ENCODE peak calls at places on chromosomes 16 and 17, in five cellular contexts. R is K562, C is GM12878, I is HCT116, Q is HepG2. O is an unnamed sample.

GRCh38 chr17:47797797-47798196 is 23.8 kb downstream of the OSBPL7 start:
- DNase-seq in Q (no peak), C (no peak), I (no peak), R (no peak), O (no peak)

GRCh38 chr17:49545811-49546545 is 29.7 kb upstream of the NXPH3 start:
- DNase-seq in C (no peak), I (no peak), R (no peak), Q (no peak), O (peak)

GRCh38 chr17:52147431-52147830 is 11.1 kb downstream of the CA10 start:
- DNase-seq in C (no peak), Q (no peak), R (no peak), I (no peak), O (no peak)

GRCh38 chr17:45425125-45425983 is 7.3 kb downstream of the ARHGAP27 start:
- DNase-seq in I (peak), Q (peak), R (peak), C (no peak), O (peak)

GRCh38 chr17:30219833-30220232 is 15.7 kb downstream of the SLC6A4 start:
- DNase-seq in I (no peak), C (no peak), Q (no peak), R (peak), O (no peak)

GRCh38 chr17:17698869-17699351 is 17.7 kb downstream of the RAI1 start:
- DNase-seq in R (no peak), Q (no peak), I (no peak), C (no peak), O (no peak)

GRCh38 chr17:44972953-44973352 is 4.8 kb upstream of the C1QL1 start:
- DNase-seq in C (no peak), I (no peak), Q (peak), R (no peak), O (no peak)

GRCh38 chr16:23436992-23437391 is 16.0 kb downstream of the COG7 start:
- DNase-seq in I (no peak), R (no peak), C (no peak), Q (no peak), O (no peak)

GRCh38 chr16:22270525-22270924 is 26.7 kb upstream of the POLR3E start:
- DNase-seq in Q (no peak), I (no peak), C (no peak), R (no peak), O (no peak)

GRCh38 chr16:24540575-24541240 is 1.3 kb downstream of the RBBP6 start:
- DNase-seq in Q (no peak), I (no peak), R (no peak), C (no peak), O (peak)

GRCh38 chr17:36657763-36658490 is 56.5 kb downstream of the MRM1 start:
- DNase-seq in Q (no peak), R (peak), I (no peak), C (no peak), O (peak)

GRCh38 chr16:65809627-65810026 is 556.9 kb upstream of the CDH5 start:
- DNase-seq in Q (no peak), C (no peak), R (no peak), I (no peak), O (no peak)

GRCh38 chr17:76262732-76263344 is 2.3 kb upstream of the UBALD2 start:
- DNase-seq in Q (no peak), C (no peak), I (no peak), R (no peak), O (no peak)

GRCh38 chr16:57795431-57795878 is 6.8 kb downstream of the KIFC3 start:
- DNase-seq in R (no peak), I (peak), C (no peak), Q (peak), O (peak)

GRCh38 chr17:58539703-58540102 is 25.3 kb upstream of the MTMR4 start:
- DNase-seq in C (no peak), R (no peak), I (no peak), Q (no peak), O (no peak)

GRCh38 chr17:33520404-33521032 is 227.4 kb upstream of the ASIC2 start:
- DNase-seq in Q (peak), C (no peak), R (peak), I (no peak), O (peak)

GRCh38 chr16:87418216-87418615 is 26.1 kb downstream of the MAP1LC3B start:
- DNase-seq in C (no peak), I (no peak), Q (no peak), R (no peak), O (no peak)

GRCh38 chr17:16516594-16517018 is 24.6 kb upstream of the LRRC75A start:
- DNase-seq in R (peak), C (no peak), Q (no peak), I (peak), O (peak)

GRCh38 chr17:79742951-79743476 is 12.3 kb downstream of the ENPP7 start:
- DNase-seq in R (no peak), Q (peak), I (no peak), C (no peak), O (peak)

DNA sequence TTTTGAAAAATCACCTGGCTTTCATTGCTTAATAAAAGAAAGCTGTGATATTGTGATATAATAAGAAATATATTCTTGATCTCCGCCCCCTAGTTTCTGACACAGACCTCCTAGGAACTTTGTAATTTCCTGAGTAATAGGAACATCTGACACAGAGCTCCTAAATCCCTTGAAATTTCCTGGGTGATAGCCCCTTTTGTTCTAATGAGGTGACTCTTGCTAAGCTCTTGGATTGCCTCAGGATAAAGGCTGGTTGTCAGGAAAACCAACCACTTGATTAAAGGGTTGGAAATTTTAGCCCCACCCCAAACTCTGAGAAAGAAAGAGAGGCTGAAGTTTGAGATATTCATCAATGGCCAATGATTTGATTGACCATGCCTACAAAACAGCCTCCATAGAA is 326.4 kb upstream of the KIF2B start:
- DNase-seq in R (no peak), C (no peak), I (no peak), Q (no peak), O (no peak)
- TF ChIP-seq ZBTB33 in R (no peak), C (no peak), I (no peak), Q (no peak), O (no peak)

GRCh38 chr16:566475-567361 is at the start of gene NHLRC4:
- DNase-seq in R (peak), I (no peak), Q (peak), C (no peak), O (peak)

GRCh38 chr16:567362-568256 is 804 bp downstream of the NHLRC4 start:
- DNase-seq in R (no peak), I (no peak), Q (no peak), C (no peak), O (no peak)

GRCh38 chr16:568401-569258 is 1.1 kb upstream of the PIGQ start:
- DNase-seq in I (no peak), Q (no peak), R (peak), C (no peak), O (no peak)

GRCh38 chr16:572865-573650 is 3.3 kb downstream of the PIGQ start:
- DNase-seq in Q (no peak), R (no peak), C (no peak), I (no peak), O (no peak)

DNA sequence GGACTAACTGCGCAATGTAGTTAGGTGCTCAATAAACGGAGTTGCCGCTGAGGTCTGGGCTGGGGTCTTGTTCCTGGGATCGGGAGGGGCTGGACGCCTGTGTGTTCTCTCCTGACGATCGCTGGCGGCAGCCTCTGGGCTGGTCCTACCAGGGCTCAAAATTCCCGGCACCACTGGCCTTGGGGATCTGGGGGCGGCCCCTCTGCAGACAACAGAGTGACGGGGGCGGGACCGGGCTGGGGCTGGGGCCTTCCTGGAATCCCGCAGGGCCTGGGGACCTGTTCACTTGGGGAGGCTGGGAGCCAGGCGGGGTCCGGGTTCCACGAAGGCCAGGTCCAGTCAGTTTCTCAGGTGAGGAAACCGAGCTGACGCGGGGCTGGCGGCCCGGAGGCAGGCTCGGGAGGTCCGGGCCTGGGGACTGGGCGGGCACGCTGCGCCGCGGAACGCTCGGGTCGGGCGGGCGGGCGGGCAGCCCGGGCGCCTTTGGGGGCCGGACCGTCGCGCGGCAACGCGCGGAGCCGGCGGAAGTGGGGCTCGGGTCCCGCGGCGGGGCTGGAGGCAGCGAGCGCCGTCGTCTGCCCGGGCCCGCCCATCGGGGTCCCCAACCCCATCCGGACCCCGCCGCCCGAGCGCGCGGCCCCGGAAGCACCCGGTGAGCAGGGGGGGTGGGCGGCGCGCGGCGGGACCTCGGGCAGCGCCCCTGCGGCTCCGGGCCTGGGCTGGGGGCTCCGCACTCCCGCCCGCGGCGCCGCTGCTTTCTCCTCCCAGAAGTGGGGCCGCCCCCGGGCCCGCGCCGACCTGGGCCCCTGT is at the start of gene PIGQ:
- DNase-seq in I (no peak), Q (peak), R (peak), C (no peak), O (peak)
- TF ChIP-seq ZBTB33 in I (no peak), Q (no peak), R (no peak), C (no peak), O (no peak)

DNA sequence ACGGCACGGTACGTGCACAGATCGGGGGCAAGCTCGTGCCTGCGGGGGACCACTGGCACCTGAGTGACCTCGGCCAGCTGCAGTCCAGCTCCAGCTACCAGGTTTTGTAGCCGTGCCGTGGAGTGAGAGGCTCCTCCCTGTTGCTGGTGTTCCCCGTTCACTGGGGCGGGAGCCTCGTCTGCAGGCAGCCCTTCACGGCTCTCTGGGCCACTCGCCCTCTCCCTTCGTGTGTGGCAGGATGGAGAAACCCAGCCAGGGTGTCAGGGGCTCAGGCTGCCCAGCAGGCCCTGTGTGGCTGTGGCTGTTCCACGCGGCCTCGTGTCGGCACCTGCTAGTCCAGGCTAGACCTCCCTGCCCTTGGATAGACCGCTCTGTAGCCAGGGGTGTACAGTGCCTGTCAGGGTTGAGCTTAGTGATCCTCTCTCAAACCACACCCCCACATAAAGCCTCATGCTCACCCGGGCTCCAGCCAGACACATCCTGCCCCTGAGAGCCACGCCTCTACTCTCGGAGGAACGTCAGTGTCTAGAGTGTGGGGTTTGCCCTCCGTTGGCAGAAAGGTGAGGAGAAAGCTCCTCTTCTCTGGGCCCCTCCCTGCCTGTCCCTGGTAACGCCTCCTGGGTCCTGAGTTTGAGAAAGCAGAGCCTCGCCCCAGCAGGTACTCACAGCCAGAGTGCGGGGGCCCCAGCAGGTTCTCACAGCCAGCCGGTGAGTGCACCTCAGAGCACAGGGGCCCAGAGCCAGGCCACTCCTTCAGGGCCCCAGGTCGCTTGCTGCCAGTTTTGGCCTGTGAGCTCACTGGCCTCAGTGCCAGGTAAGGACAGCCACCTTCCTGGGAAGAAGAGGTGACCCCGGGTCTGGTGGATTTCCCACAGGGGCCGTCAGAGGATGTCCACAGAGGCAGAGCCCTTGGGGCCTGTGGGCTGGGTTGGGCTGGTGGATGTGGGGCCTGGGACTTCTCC is 27.7 kb downstream of the NME3 start:
- DNase-seq in R (no peak), I (no peak), C (no peak), Q (no peak), O (no peak)
- TF ChIP-seq ZBTB33 in R (no peak), I (no peak), C (no peak), Q (no peak), O (no peak)

GRCh38 chr17:34859652-34860051 is 101.6 kb downstream of the CCT6B start:
- DNase-seq in I (no peak), C (no peak), R (no peak), Q (no peak), O (no peak)
- TF ChIP-seq ZBTB33 in I (no peak), C (no peak), R (no peak), Q (no peak), O (no peak)